ENCODE peak calls at places on chromosomes 5 and 9, in five cellular contexts. W, G, N, H and E are unnamed samples.

GRCh38 chr5:42915306-42915866 is 103.7 kb upstream of the SELENOP start:
- DNase-seq in W (no peak), G (no peak), N (no peak), H (no peak), E (no peak)

GRCh38 chr5:95728494-95729114 is 2.5 kb upstream of the RHOBTB3 start:
- DNase-seq in W (no peak), G (no peak), N (no peak), H (no peak), E (no peak)

GRCh38 chr5:14035859-14036440 is 91.5 kb upstream of the DNAH5 start:
- DNase-seq in W (no peak), G (no peak), N (no peak), H (peak; percentile 33), E (no peak)

GRCh38 chr5:17694922-17695321 is 60.7 kb downstream of the TAF11L14 start:
- DNase-seq in W (no peak), G (no peak), N (no peak), H (no peak), E (no peak)

GRCh38 chr5:677131-678101 is 15.7 kb downstream of the TPPP start:
- DNase-seq in W (no peak), G (peak; percentile 50), N (peak; percentile 12), H (no peak), E (peak; percentile 15)

GRCh38 chr5:150497274-150497988 is 10.5 kb upstream of the NDST1 start:
- DNase-seq in W (no peak), G (peak; percentile 77), N (peak; percentile 72), H (no peak), E (no peak)

GRCh38 chr9:115946530-115946929 is 207.1 kb upstream of the PAPPA start:
- DNase-seq in W (no peak), G (no peak), N (no peak), H (no peak), E (no peak)

GRCh38 chr5:176405656-176406435 is 10.5 kb downstream of the CLTB start:
- DNase-seq in W (no peak), G (no peak), N (no peak), H (peak; percentile 54), E (no peak)

GRCh38 chr9:123401879-123402513 is 46.0 kb downstream of the CRB2 start:
- DNase-seq in W (peak; percentile 27), G (no peak), N (no peak), H (peak; percentile 66), E (no peak)

GRCh38 chr9:128285033-128285784 is 9.1 kb downstream of the SWI5 start:
- DNase-seq in W (no peak), G (no peak), N (no peak), H (no peak), E (no peak)

GRCh38 chr9:22395585-22396205 is 50.9 kb upstream of the DMRTA1 start:
- DNase-seq in W (no peak), G (no peak), N (no peak), H (no peak), E (no peak)

GRCh38 chr9:137025120-137025966 is 2.7 kb downstream of the ABCA2 start:
- DNase-seq in W (no peak), G (no peak), N (no peak), H (no peak), E (no peak)

GRCh38 chr5:123364443-123364842 is 58.8 kb downstream of the CEP120 start:
- DNase-seq in W (no peak), G (no peak), N (no peak), H (no peak), E (no peak)

GRCh38 chr5:134446938-134447337 is 35.3 kb upstream of the CDKN2AIPNL start:
- DNase-seq in W (no peak), G (no peak), N (no peak), H (no peak), E (no peak)

GRCh38 chr5:81065492-81065891 is 105.3 kb downstream of the RASGRF2 start:
- DNase-seq in W (no peak), G (no peak), N (no peak), H (no peak), E (no peak)

GRCh38 chr5:153565822-153566221 is 75.4 kb downstream of the GRIA1 start:
- DNase-seq in W (no peak), G (no peak), N (no peak), H (no peak), E (no peak)

GRCh38 chr5:132272341-132273210 is 15.1 kb downstream of the PDLIM4 start:
- DNase-seq in W (peak; percentile 66), G (no peak), N (peak; percentile 72), H (peak; percentile 89), E (peak; percentile 52)

GRCh38 chr5:1793301-1793740 is 6.3 kb downstream of the MRPL36 start:
- DNase-seq in W (no peak), G (peak; percentile 22), N (no peak), H (no peak), E (no peak)

GRCh38 chr9:125631391-125632085 is 75.5 kb downstream of the MAPKAP1 start:
- DNase-seq in W (no peak), G (no peak), N (no peak), H (no peak), E (no peak)

GRCh38 chr9:123569343-123569694 is 213.3 kb downstream of the CRB2 start:
- DNase-seq in W (no peak), G (no peak), N (no peak), H (no peak), E (no peak)

GRCh38 chr5:159316519-159317383 is 13.5 kb downstream of the IL12B start:
- DNase-seq in W (no peak), G (no peak), N (no peak), H (peak; percentile 46), E (no peak)

GRCh38 chr9:134286513-134287245 is 39.6 kb upstream of the RXRA start:
- DNase-seq in W (no peak), G (peak; percentile 75), N (no peak), H (no peak), E (no peak)

GRCh38 chr9:22342489-22343217 is 104.0 kb upstream of the DMRTA1 start:
- DNase-seq in W (no peak), G (no peak), N (no peak), H (no peak), E (no peak)

GRCh38 chr9:18705763-18706372 is 231.9 kb downstream of the ADAMTSL1 start:
- DNase-seq in W (no peak), G (no peak), N (no peak), H (no peak), E (no peak)

GRCh38 chr5:345404-346195 is 24.1 kb downstream of the AHRR start:
- DNase-seq in W (no peak), G (no peak), N (peak; percentile 60), H (no peak), E (no peak)

GRCh38 chr9:128724744-128725211 is 851 bp upstream of the ZDHHC12 start:
- DNase-seq in W (no peak), G (no peak), N (peak; percentile 72), H (peak; percentile 80), E (no peak)

GRCh38 chr9:82934949-82935348 is 128.0 kb downstream of the RASEF start:
- DNase-seq in W (no peak), G (no peak), N (no peak), H (no peak), E (no peak)

GRCh38 chr9:74281674-74282073 is 215.5 kb upstream of the RORB start:
- DNase-seq in W (no peak), G (no peak), N (no peak), H (peak; percentile 62), E (no peak)

GRCh38 chr5:53151713-53152458 is 42.3 kb upstream of the MOCS2 start:
- DNase-seq in W (no peak), G (no peak), N (no peak), H (no peak), E (no peak)

GRCh38 chr5:19886123-19886921 is 101.7 kb downstream of the CDH18 start:
- DNase-seq in W (no peak), G (no peak), N (no peak), H (no peak), E (no peak)

GRCh38 chr9:92986175-92987110 is 39.1 kb downstream of the FGD3 start:
- DNase-seq in W (no peak), G (no peak), N (no peak), H (no peak), E (no peak)

GRCh38 chr5:114296191-114296590 is 65.7 kb upstream of the KCNN2 start:
- DNase-seq in W (no peak), G (no peak), N (no peak), H (no peak), E (no peak)

GRCh38 chr9:37309136-37309535 is 113.4 kb upstream of the GRHPR start:
- DNase-seq in W (no peak), G (no peak), N (no peak), H (peak; percentile 40), E (no peak)

GRCh38 chr9:34985311-34985899 is 4.1 kb upstream of the DNAJB5 start:
- DNase-seq in W (peak; percentile 66), G (no peak), N (no peak), H (peak; percentile 85), E (peak; percentile 31)

GRCh38 chr5:134543820-134544692 is 18.6 kb downstream of the JADE2 start:
- DNase-seq in W (no peak), G (no peak), N (no peak), H (no peak), E (peak; percentile 33)

DNA sequence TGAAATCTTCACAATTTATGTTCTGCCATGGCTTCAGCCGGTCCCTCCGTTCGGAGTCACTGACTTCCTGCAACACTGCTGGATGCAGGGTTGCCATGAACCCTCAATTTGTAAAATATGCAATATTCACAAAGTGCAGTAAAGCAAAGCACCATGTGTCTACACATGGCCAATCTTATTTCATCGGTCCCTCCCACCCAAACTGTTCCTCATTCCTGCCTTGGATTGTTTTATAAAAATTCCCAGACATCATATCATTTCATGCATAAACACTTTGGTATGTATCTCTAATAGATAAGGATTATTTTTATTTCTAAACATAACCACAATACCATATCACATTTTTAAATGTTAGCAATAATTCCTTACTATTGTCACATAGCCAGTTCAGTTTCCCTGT is 82.1 kb upstream of the PCAT7 start:
- DNase-seq in W (no peak), G (no peak), N (no peak), H (no peak), E (no peak)
- TF ChIP-seq CTCF in W (no peak), G (no peak), N (no peak), H (no peak), E (no peak)

GRCh38 chr9:76298497-76299144 is 95.6 kb downstream of the RFK start:
- DNase-seq in W (no peak), G (no peak), N (no peak), H (no peak), E (no peak)
- TF ChIP-seq CTCF in W (peak; percentile 9), G (no peak), N (no peak), H (no peak), E (no peak)

GRCh38 chr5:73495772-73496346 is 2.4 kb upstream of the BTF3 start:
- DNase-seq in W (no peak), G (no peak), N (no peak), H (no peak), E (no peak)

GRCh38 chr5:73497537-73498056 is 645 bp upstream of the BTF3 start:
- DNase-seq in W (no peak), G (no peak), N (no peak), H (no peak), E (no peak)

GRCh38 chr5:73498057-73498992 is at the start of gene BTF3:
- DNase-seq in W (peak; percentile 86), G (peak; percentile 93), N (peak; percentile 93), H (peak; percentile 89), E (peak; percentile 87)

GRCh38 chr5:73499187-73499586 is 945 bp downstream of the BTF3 start:
- DNase-seq in W (no peak), G (no peak), N (no peak), H (no peak), E (no peak)

GRCh38 chr5:73496984-73497457 is 1.2 kb upstream of the BTF3 start:
- DNase-seq in W (no peak), G (no peak), N (no peak), H (no peak), E (no peak)
- TF ChIP-seq CTCF in W (peak; percentile 61), G (peak; percentile 17), N (no peak), H (no peak), E (peak; percentile 16)

GRCh38 chr9:84667571-84668203 is 1.8 kb upstream of the NTRK2 start:
- DNase-seq in W (no peak), G (no peak), N (peak; percentile 41), H (peak; percentile 17), E (no peak)
- TF ChIP-seq CTCF in W (peak; percentile 67), G (peak; percentile 62), N (no peak), H (peak; percentile 35), E (no peak)